ENCODE peak calls at places on chromosomes 4 and X, in eight cellular contexts. One of them, this sample, is unnamed. For H3K27me3, the result is how much of the 10 kb centered on the place peaks cover.

GRCh38 chr4:6271701-6272465 is 2.2 kb downstream of the WFS1 start:
- DNase-seq in K562: no peak
- DNase-seq in stomach: peak
- DNase-seq in left lung: peak
- DNase-seq in GM23248: no peak
- DNase-seq in ascending aorta: no peak
- DNase-seq in colonic mucosa: no peak
- DNase-seq in neural progenitor cell: no peak
- DNase-seq in this sample: no peak

GRCh38 chr4:6550821-6551220 is 24.2 kb upstream of the MAN2B2 start:
- DNase-seq in K562: no peak
- DNase-seq in stomach: no peak
- DNase-seq in left lung: no peak
- DNase-seq in GM23248: no peak
- DNase-seq in ascending aorta: no peak
- DNase-seq in colonic mucosa: no peak
- DNase-seq in neural progenitor cell: no peak
- DNase-seq in this sample: no peak

GRCh38 chr4:39850727-39851126 is 127.0 kb downstream of the PDS5A start:
- DNase-seq in K562: no peak
- DNase-seq in stomach: no peak
- DNase-seq in left lung: no peak
- DNase-seq in GM23248: no peak
- DNase-seq in ascending aorta: no peak
- DNase-seq in colonic mucosa: no peak
- DNase-seq in neural progenitor cell: no peak
- DNase-seq in this sample: no peak

GRCh38 chrX:78687586-78687985 is 28.5 kb upstream of the RTL3 start:
- DNase-seq in K562: no peak
- DNase-seq in stomach: no peak
- DNase-seq in left lung: no peak
- DNase-seq in GM23248: no peak
- DNase-seq in ascending aorta: no peak
- DNase-seq in colonic mucosa: no peak
- DNase-seq in neural progenitor cell: no peak
- DNase-seq in this sample: no peak

GRCh38 chr4:90889171-90889570 is 762.0 kb downstream of the CCSER1 start:
- DNase-seq in K562: no peak
- DNase-seq in stomach: no peak
- DNase-seq in left lung: no peak
- DNase-seq in GM23248: no peak
- DNase-seq in ascending aorta: no peak
- DNase-seq in colonic mucosa: no peak
- DNase-seq in neural progenitor cell: no peak
- DNase-seq in this sample: no peak

GRCh38 chrX:118420462-118420861 is 74.6 kb downstream of the WDR44 start:
- DNase-seq in K562: no peak
- DNase-seq in stomach: no peak
- DNase-seq in left lung: no peak
- DNase-seq in GM23248: peak
- DNase-seq in ascending aorta: no peak
- DNase-seq in colonic mucosa: no peak
- DNase-seq in neural progenitor cell: no peak
- DNase-seq in this sample: no peak

GRCh38 chrX:70166601-70167590 is 10.4 kb upstream of the DGAT2L6 start:
- DNase-seq in K562: peak
- DNase-seq in stomach: no peak
- DNase-seq in left lung: no peak
- DNase-seq in GM23248: peak
- DNase-seq in ascending aorta: no peak
- DNase-seq in colonic mucosa: no peak
- DNase-seq in neural progenitor cell: no peak
- DNase-seq in this sample: no peak

GRCh38 chrX:41441934-41442823 is 5.0 kb upstream of the NYX start:
- DNase-seq in K562: peak
- DNase-seq in stomach: peak
- DNase-seq in left lung: peak
- DNase-seq in GM23248: peak
- DNase-seq in ascending aorta: peak
- DNase-seq in colonic mucosa: peak
- DNase-seq in neural progenitor cell: peak
- DNase-seq in this sample: no peak

GRCh38 chr4:1511441-1512041 is 105.3 kb upstream of the NKX1-1 start:
- DNase-seq in K562: peak
- DNase-seq in stomach: no peak
- DNase-seq in left lung: peak
- DNase-seq in GM23248: peak
- DNase-seq in ascending aorta: no peak
- DNase-seq in colonic mucosa: peak
- DNase-seq in neural progenitor cell: no peak
- DNase-seq in this sample: no peak

GRCh38 chrX:8607326-8607725 is 124.6 kb downstream of the ANOS1 start:
- DNase-seq in K562: no peak
- DNase-seq in stomach: no peak
- DNase-seq in left lung: no peak
- DNase-seq in GM23248: peak
- DNase-seq in ascending aorta: no peak
- DNase-seq in colonic mucosa: no peak
- DNase-seq in neural progenitor cell: no peak
- DNase-seq in this sample: no peak

GRCh38 chr4:14744346-14744745 is 257.9 kb upstream of the CPEB2 start:
- DNase-seq in K562: no peak
- DNase-seq in stomach: no peak
- DNase-seq in left lung: no peak
- DNase-seq in GM23248: no peak
- DNase-seq in ascending aorta: no peak
- DNase-seq in colonic mucosa: no peak
- DNase-seq in neural progenitor cell: no peak
- DNase-seq in this sample: no peak

GRCh38 chrX:151000901-151001301 is 17.8 kb downstream of the HMGB3 start:
- DNase-seq in K562: no peak
- DNase-seq in stomach: no peak
- DNase-seq in left lung: no peak
- DNase-seq in GM23248: no peak
- DNase-seq in ascending aorta: no peak
- DNase-seq in colonic mucosa: no peak
- DNase-seq in neural progenitor cell: no peak
- DNase-seq in this sample: no peak

GRCh38 chrX:53324085-53324484 is 42.7 kb upstream of the IQSEC2 start:
- DNase-seq in K562: no peak
- DNase-seq in stomach: no peak
- DNase-seq in left lung: no peak
- DNase-seq in GM23248: no peak
- DNase-seq in ascending aorta: no peak
- DNase-seq in colonic mucosa: no peak
- DNase-seq in neural progenitor cell: no peak
- DNase-seq in this sample: no peak

GRCh38 chrX:53323196-53323595 is 41.8 kb upstream of the IQSEC2 start:
- DNase-seq in K562: no peak
- DNase-seq in stomach: no peak
- DNase-seq in left lung: no peak
- DNase-seq in GM23248: no peak
- DNase-seq in ascending aorta: no peak
- DNase-seq in colonic mucosa: no peak
- DNase-seq in neural progenitor cell: no peak
- DNase-seq in this sample: no peak

GRCh38 chrX:53320543-53321215 is 39.3 kb upstream of the IQSEC2 start:
- DNase-seq in K562: no peak
- DNase-seq in stomach: peak
- DNase-seq in left lung: no peak
- DNase-seq in GM23248: peak
- DNase-seq in ascending aorta: no peak
- DNase-seq in colonic mucosa: no peak
- DNase-seq in neural progenitor cell: peak
- DNase-seq in this sample: no peak

GRCh38 chrX:53321216-53321942 is 40.0 kb upstream of the IQSEC2 start:
- DNase-seq in K562: peak
- DNase-seq in stomach: no peak
- DNase-seq in left lung: no peak
- DNase-seq in GM23248: peak
- DNase-seq in ascending aorta: no peak
- DNase-seq in colonic mucosa: no peak
- DNase-seq in neural progenitor cell: peak
- DNase-seq in this sample: no peak

DNA sequence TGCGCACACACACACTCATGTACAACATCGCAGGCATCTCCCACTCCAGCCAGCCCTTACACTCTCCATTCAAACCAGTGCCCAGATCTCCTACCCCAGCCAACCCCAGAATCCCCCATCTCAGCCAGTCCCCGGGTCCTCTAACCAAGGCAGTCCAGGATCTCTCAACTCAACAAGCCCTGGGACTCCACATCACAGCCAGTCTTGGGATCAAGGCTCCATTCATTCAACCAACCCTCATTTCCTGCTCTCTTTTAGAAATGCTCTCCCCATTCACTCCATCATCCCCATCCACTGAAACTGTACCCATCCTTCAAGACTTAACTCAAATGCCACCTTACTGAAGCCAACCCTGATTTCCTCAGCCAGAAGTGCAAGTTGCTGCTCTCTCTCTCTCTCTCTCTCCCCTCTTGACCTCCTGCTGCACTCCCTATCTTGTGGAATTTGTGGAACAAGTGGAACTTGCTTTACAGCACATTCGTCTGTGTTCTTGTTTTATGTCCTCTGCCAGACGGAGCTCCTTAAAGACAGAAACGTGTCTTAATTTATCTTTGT is 40.6 kb upstream of the IQSEC2 start:
- DNase-seq in K562: no peak
- DNase-seq in stomach: no peak
- DNase-seq in left lung: no peak
- DNase-seq in GM23248: no peak
- DNase-seq in ascending aorta: no peak
- DNase-seq in colonic mucosa: no peak
- DNase-seq in neural progenitor cell: no peak
- DNase-seq in this sample: no peak
- H3K27me3 ChIP-seq in K562: half or more
- H3K27me3 ChIP-seq in stomach: under half
- H3K27me3 ChIP-seq in left lung: half or more
- H3K27me3 ChIP-seq in GM23248: under half
- H3K27me3 ChIP-seq in ascending aorta: under half
- H3K27me3 ChIP-seq in colonic mucosa: half or more
- H3K27me3 ChIP-seq in neural progenitor cell: half or more
- H3K27me3 ChIP-seq in this sample: under half

GRCh38 chrX:110286126-110286525 is 31.8 kb downstream of the AMMECR1 start:
- DNase-seq in K562: no peak
- DNase-seq in stomach: no peak
- DNase-seq in left lung: no peak
- DNase-seq in GM23248: peak
- DNase-seq in ascending aorta: no peak
- DNase-seq in colonic mucosa: no peak
- DNase-seq in neural progenitor cell: no peak
- DNase-seq in this sample: no peak
- H3K27me3 ChIP-seq in K562: under half
- H3K27me3 ChIP-seq in stomach: under half
- H3K27me3 ChIP-seq in left lung: under half
- H3K27me3 ChIP-seq in GM23248: under half
- H3K27me3 ChIP-seq in ascending aorta: under half
- H3K27me3 ChIP-seq in colonic mucosa: under half
- H3K27me3 ChIP-seq in neural progenitor cell: under half
- H3K27me3 ChIP-seq in this sample: under half

DNA sequence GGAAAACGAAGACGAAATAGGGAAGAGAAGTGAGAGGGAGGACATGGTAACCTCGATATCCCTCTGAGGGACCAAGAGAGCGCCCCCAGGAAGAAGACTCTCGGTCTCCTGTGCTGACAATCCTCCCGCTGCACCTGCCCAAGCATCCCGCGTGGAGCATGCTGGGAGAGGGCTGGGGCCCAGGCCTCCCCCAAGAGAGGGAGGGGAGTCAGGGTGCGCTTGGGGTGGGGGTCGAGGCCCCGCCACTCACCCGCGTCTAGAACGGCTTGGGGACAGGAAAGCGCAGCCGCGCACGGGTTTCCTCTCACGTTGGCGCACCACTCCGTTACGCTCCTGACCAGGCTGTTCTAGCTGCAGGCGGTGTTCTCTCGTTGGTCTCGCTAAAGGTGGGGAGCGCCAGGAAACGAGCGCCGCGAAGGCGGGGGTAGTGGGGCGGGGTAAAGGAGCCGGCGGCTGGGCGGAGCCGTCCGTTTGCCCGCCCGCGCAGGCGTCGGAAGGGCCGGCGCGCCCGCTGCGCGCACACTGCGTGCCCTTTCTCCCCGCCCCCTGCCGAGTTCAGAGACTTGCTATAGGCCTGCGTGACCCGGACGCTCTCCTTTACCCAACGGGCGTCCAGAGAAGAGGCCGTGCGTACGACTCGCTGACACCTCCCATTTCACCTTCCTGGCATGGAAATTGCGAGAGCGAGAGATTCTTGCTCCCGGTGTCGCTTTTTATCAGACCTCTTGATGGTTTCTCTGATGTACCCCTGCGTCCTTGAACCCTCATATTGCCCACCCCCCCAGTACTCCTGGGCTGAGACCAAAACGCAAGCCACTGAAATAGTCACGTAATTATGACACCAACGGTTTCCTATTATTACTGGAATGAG is at the start of gene C1GALT1C1:
- DNase-seq in K562: peak
- DNase-seq in stomach: peak
- DNase-seq in left lung: peak
- DNase-seq in GM23248: peak
- DNase-seq in ascending aorta: peak
- DNase-seq in colonic mucosa: peak
- DNase-seq in neural progenitor cell: peak
- DNase-seq in this sample: peak
- H3K27me3 ChIP-seq in K562: under half
- H3K27me3 ChIP-seq in stomach: under half
- H3K27me3 ChIP-seq in left lung: under half
- H3K27me3 ChIP-seq in GM23248: under half
- H3K27me3 ChIP-seq in ascending aorta: under half
- H3K27me3 ChIP-seq in colonic mucosa: under half
- H3K27me3 ChIP-seq in neural progenitor cell: under half
- H3K27me3 ChIP-seq in this sample: under half

DNA sequence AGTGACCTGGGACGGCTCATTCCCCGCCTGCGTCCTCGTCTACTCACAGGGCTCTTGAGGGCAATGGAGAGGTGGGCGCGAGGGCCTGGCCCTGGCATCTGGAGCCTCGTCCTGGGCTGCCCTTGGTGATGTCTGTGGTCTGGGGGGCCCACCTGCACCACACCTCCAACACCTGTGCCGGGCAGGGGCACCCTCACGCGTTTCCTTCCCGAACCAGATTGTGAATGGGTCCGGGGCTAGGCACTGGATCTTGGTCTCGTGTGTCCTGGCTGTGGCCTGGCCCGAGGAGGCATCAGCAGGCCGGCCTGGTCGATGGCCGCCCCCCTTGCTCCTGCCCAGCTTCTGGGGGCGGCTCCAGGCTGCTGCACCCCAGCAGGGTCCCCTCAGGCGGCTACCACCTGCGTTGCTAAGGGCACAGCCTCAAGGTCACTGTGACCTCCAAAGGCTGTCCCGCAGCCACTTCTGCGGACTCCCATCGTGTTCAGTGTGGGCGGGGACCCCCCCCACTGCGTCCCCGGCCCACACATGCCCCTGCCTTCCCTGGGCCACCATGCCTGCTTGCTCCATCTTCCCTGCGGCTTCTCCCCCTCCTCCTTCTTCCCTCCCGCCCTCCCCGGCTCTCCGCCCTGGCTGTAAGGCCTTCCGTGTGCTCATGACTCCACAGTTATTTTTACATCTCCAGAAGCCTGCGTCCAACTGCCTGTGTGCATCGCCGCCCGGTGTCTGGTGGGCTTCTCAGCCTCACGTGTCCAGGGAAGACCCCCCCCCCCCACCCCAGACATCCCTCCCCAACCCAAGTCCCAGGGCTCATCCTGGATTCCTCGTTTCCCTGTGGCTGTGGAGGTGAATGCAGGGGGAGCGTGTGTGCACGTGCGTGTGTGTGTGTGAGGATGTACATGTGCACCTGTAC is 3.8 kb downstream of the DOK7 start:
- DNase-seq in K562: no peak
- DNase-seq in stomach: no peak
- DNase-seq in left lung: no peak
- DNase-seq in GM23248: no peak
- DNase-seq in ascending aorta: no peak
- DNase-seq in colonic mucosa: no peak
- DNase-seq in neural progenitor cell: peak
- DNase-seq in this sample: no peak
- H3K27me3 ChIP-seq in K562: half or more
- H3K27me3 ChIP-seq in stomach: under half
- H3K27me3 ChIP-seq in left lung: under half
- H3K27me3 ChIP-seq in GM23248: under half
- H3K27me3 ChIP-seq in ascending aorta: under half
- H3K27me3 ChIP-seq in colonic mucosa: under half
- H3K27me3 ChIP-seq in neural progenitor cell: half or more
- H3K27me3 ChIP-seq in this sample: under half

This sample was measured in vagina.